ENCODE peak calls at places on chromosomes 1 and 21, in seven cellular contexts. K is NCI-H345, A is left colon, W is substantia nigra, L is glutamatergic neuron, C is upper lobe of right lung, Q is GM20000. I is an unnamed sample.

GRCh38 chr1:226877669-226878068 is 7.3 kb downstream of the PSEN2 start:
- DNase-seq in W (no peak), L (no peak), Q (no peak), A (no peak), K (no peak), C (no peak), I (no peak)

GRCh38 chr1:54340876-54341275 is 65.3 kb downstream of the SSBP3 start:
- DNase-seq in W (no peak), L (no peak), Q (no peak), K (no peak), C (no peak), A (no peak), I (no peak)

GRCh38 chr1:231139125-231139649 is 22.7 kb upstream of the TRIM67 start:
- DNase-seq in W (no peak), C (no peak), K (no peak), Q (no peak), A (no peak), L (no peak), I (no peak)

GRCh38 chr1:5110508-5110907 is 456.1 kb downstream of the AJAP1 start:
- DNase-seq in L (no peak), A (no peak), K (no peak), Q (no peak), C (no peak), W (no peak), I (no peak)

GRCh38 chr1:31216016-31216415 is 23.7 kb downstream of the NKAIN1 start:
- DNase-seq in A (peak), K (peak), Q (no peak), L (peak), W (peak), C (no peak), I (peak)

GRCh38 chr21:37551406-37552355 is 185.1 kb downstream of the DYRK1A start:
- DNase-seq in K (peak), C (no peak), A (no peak), L (no peak), W (no peak), Q (no peak), I (no peak)

GRCh38 chr1:3096360-3096759 is 27.4 kb downstream of the PRDM16 start:
- DNase-seq in K (no peak), A (no peak), Q (no peak), C (no peak), W (no peak), L (no peak), I (no peak)

GRCh38 chr1:203169770-203170520 is 5.7 kb downstream of the MYBPH start:
- DNase-seq in K (no peak), C (peak), L (peak), A (no peak), Q (no peak), W (no peak), I (no peak)

GRCh38 chr1:115781343-115781742 is 12.8 kb upstream of the CASQ2 start:
- DNase-seq in C (no peak), W (no peak), A (no peak), Q (no peak), K (no peak), L (no peak), I (no peak)

GRCh38 chr21:37848721-37849490 is 67.4 kb downstream of the KCNJ6 start:
- DNase-seq in W (no peak), K (no peak), A (no peak), C (no peak), Q (no peak), L (no peak), I (no peak)

GRCh38 chr1:67732750-67733151 is 47.8 kb downstream of the GADD45A start:
- DNase-seq in Q (no peak), C (no peak), A (no peak), W (no peak), L (no peak), K (no peak), I (no peak)

GRCh38 chr21:45376459-45377324 is 28.3 kb upstream of the COL18A1 start:
- DNase-seq in W (no peak), K (no peak), Q (no peak), L (peak), C (peak), A (no peak), I (no peak)

GRCh38 chr1:245168921-245169320 is 14.1 kb downstream of the KIF26B start:
- DNase-seq in L (no peak), C (no peak), W (no peak), Q (no peak), K (no peak), A (no peak), I (no peak)

GRCh38 chr1:163565171-163565570 is 243.4 kb downstream of the NUF2 start:
- DNase-seq in L (peak), W (no peak), A (no peak), Q (no peak), C (no peak), K (peak), I (no peak)

GRCh38 chr1:25545767-25546166 is 2.4 kb downstream of the LDLRAP1 start:
- DNase-seq in W (no peak), Q (no peak), L (no peak), C (no peak), K (no peak), A (no peak), I (no peak)

GRCh38 chr1:58249371-58249728 is 297.2 kb downstream of the OMA1 start:
- DNase-seq in A (no peak), K (no peak), W (no peak), L (no peak), C (no peak), Q (no peak), I (no peak)

I was measured in head of caudate nucleus.